ENCODE peak calls at places on chromosome 9, in seven cellular contexts. One of them, this sample, is unnamed.

GRCh38 chr9:127133739-127134167 is 11.3 kb upstream of the ANGPTL2 start:
- ATAC-seq in activated naive CD8-positive, alpha-beta T cell treated with anti-CD3 and anti-CD28 coated beads, Interleukin-2, amount 50 U/mL, for 24 hours: no peak
- ATAC-seq in naive thymus-derived CD8-positive, alpha-beta T cell: no peak
- ATAC-seq in lower lobe of right lung: peak
- ATAC-seq in activated T-cell treated with anti-CD3 and anti-CD28 coated beads, Interleukin-2, amount 50 U/mL, for 72 hours: no peak
- ATAC-seq in natural killer cell: no peak
- ATAC-seq in left lung: peak
- ATAC-seq in this sample: no peak

GRCh38 chr9:108803666-108804065 is 52.1 kb downstream of the ACTL7B start:
- ATAC-seq in activated naive CD8-positive, alpha-beta T cell treated with anti-CD3 and anti-CD28 coated beads, Interleukin-2, amount 50 U/mL, for 24 hours: no peak
- ATAC-seq in naive thymus-derived CD8-positive, alpha-beta T cell: no peak
- ATAC-seq in lower lobe of right lung: no peak
- ATAC-seq in activated T-cell treated with anti-CD3 and anti-CD28 coated beads, Interleukin-2, amount 50 U/mL, for 72 hours: no peak
- ATAC-seq in natural killer cell: no peak
- ATAC-seq in left lung: no peak
- ATAC-seq in this sample: no peak

GRCh38 chr9:4237748-4238511 is 61.9 kb downstream of the GLIS3 start:
- ATAC-seq in activated naive CD8-positive, alpha-beta T cell treated with anti-CD3 and anti-CD28 coated beads, Interleukin-2, amount 50 U/mL, for 24 hours: no peak
- ATAC-seq in naive thymus-derived CD8-positive, alpha-beta T cell: peak
- ATAC-seq in lower lobe of right lung: no peak
- ATAC-seq in activated T-cell treated with anti-CD3 and anti-CD28 coated beads, Interleukin-2, amount 50 U/mL, for 72 hours: peak
- ATAC-seq in natural killer cell: no peak
- ATAC-seq in left lung: no peak
- ATAC-seq in this sample: no peak

GRCh38 chr9:14811844-14812243 is 89.3 kb upstream of the CER1 start:
- ATAC-seq in activated naive CD8-positive, alpha-beta T cell treated with anti-CD3 and anti-CD28 coated beads, Interleukin-2, amount 50 U/mL, for 24 hours: no peak
- ATAC-seq in naive thymus-derived CD8-positive, alpha-beta T cell: no peak
- ATAC-seq in lower lobe of right lung: no peak
- ATAC-seq in activated T-cell treated with anti-CD3 and anti-CD28 coated beads, Interleukin-2, amount 50 U/mL, for 72 hours: peak
- ATAC-seq in natural killer cell: no peak
- ATAC-seq in left lung: no peak
- ATAC-seq in this sample: no peak

GRCh38 chr9:546797-547223 is 294.7 kb upstream of the DMRT1 start:
- ATAC-seq in activated naive CD8-positive, alpha-beta T cell treated with anti-CD3 and anti-CD28 coated beads, Interleukin-2, amount 50 U/mL, for 24 hours: no peak
- ATAC-seq in naive thymus-derived CD8-positive, alpha-beta T cell: no peak
- ATAC-seq in lower lobe of right lung: peak
- ATAC-seq in activated T-cell treated with anti-CD3 and anti-CD28 coated beads, Interleukin-2, amount 50 U/mL, for 72 hours: no peak
- ATAC-seq in natural killer cell: no peak
- ATAC-seq in left lung: peak
- ATAC-seq in this sample: no peak

GRCh38 chr9:112110773-112111106 is 64.4 kb downstream of the SUSD1 start:
- ATAC-seq in activated naive CD8-positive, alpha-beta T cell treated with anti-CD3 and anti-CD28 coated beads, Interleukin-2, amount 50 U/mL, for 24 hours: no peak
- ATAC-seq in naive thymus-derived CD8-positive, alpha-beta T cell: no peak
- ATAC-seq in lower lobe of right lung: no peak
- ATAC-seq in activated T-cell treated with anti-CD3 and anti-CD28 coated beads, Interleukin-2, amount 50 U/mL, for 72 hours: no peak
- ATAC-seq in natural killer cell: no peak
- ATAC-seq in left lung: no peak
- ATAC-seq in this sample: no peak

GRCh38 chr9:108816037-108816436 is 39.7 kb downstream of the ACTL7B start:
- ATAC-seq in activated naive CD8-positive, alpha-beta T cell treated with anti-CD3 and anti-CD28 coated beads, Interleukin-2, amount 50 U/mL, for 24 hours: peak
- ATAC-seq in naive thymus-derived CD8-positive, alpha-beta T cell: no peak
- ATAC-seq in lower lobe of right lung: peak
- ATAC-seq in activated T-cell treated with anti-CD3 and anti-CD28 coated beads, Interleukin-2, amount 50 U/mL, for 72 hours: no peak
- ATAC-seq in natural killer cell: no peak
- ATAC-seq in left lung: no peak
- ATAC-seq in this sample: no peak

GRCh38 chr9:100397867-100398266 is 29.1 kb upstream of the MSANTD3 start:
- ATAC-seq in activated naive CD8-positive, alpha-beta T cell treated with anti-CD3 and anti-CD28 coated beads, Interleukin-2, amount 50 U/mL, for 24 hours: no peak
- ATAC-seq in naive thymus-derived CD8-positive, alpha-beta T cell: no peak
- ATAC-seq in lower lobe of right lung: no peak
- ATAC-seq in activated T-cell treated with anti-CD3 and anti-CD28 coated beads, Interleukin-2, amount 50 U/mL, for 72 hours: no peak
- ATAC-seq in natural killer cell: no peak
- ATAC-seq in left lung: no peak
- ATAC-seq in this sample: no peak

GRCh38 chr9:81146684-81147337 is 542.5 kb downstream of the TLE1 start:
- ATAC-seq in activated naive CD8-positive, alpha-beta T cell treated with anti-CD3 and anti-CD28 coated beads, Interleukin-2, amount 50 U/mL, for 24 hours: no peak
- ATAC-seq in naive thymus-derived CD8-positive, alpha-beta T cell: no peak
- ATAC-seq in lower lobe of right lung: peak
- ATAC-seq in activated T-cell treated with anti-CD3 and anti-CD28 coated beads, Interleukin-2, amount 50 U/mL, for 72 hours: no peak
- ATAC-seq in natural killer cell: no peak
- ATAC-seq in left lung: peak
- ATAC-seq in this sample: no peak

GRCh38 chr9:37925786-37926736 is 22.1 kb upstream of the SLC25A51 start:
- ATAC-seq in activated naive CD8-positive, alpha-beta T cell treated with anti-CD3 and anti-CD28 coated beads, Interleukin-2, amount 50 U/mL, for 24 hours: no peak
- ATAC-seq in naive thymus-derived CD8-positive, alpha-beta T cell: no peak
- ATAC-seq in lower lobe of right lung: peak
- ATAC-seq in activated T-cell treated with anti-CD3 and anti-CD28 coated beads, Interleukin-2, amount 50 U/mL, for 72 hours: no peak
- ATAC-seq in natural killer cell: no peak
- ATAC-seq in left lung: peak
- ATAC-seq in this sample: no peak

GRCh38 chr9:19614294-19614693 is 174.5 kb downstream of the SLC24A2 start:
- ATAC-seq in activated naive CD8-positive, alpha-beta T cell treated with anti-CD3 and anti-CD28 coated beads, Interleukin-2, amount 50 U/mL, for 24 hours: no peak
- ATAC-seq in naive thymus-derived CD8-positive, alpha-beta T cell: no peak
- ATAC-seq in lower lobe of right lung: no peak
- ATAC-seq in activated T-cell treated with anti-CD3 and anti-CD28 coated beads, Interleukin-2, amount 50 U/mL, for 72 hours: no peak
- ATAC-seq in natural killer cell: no peak
- ATAC-seq in left lung: no peak
- ATAC-seq in this sample: no peak

GRCh38 chr9:137269231-137269772 is 8.2 kb upstream of the TOR4A start:
- ATAC-seq in activated naive CD8-positive, alpha-beta T cell treated with anti-CD3 and anti-CD28 coated beads, Interleukin-2, amount 50 U/mL, for 24 hours: no peak
- ATAC-seq in naive thymus-derived CD8-positive, alpha-beta T cell: no peak
- ATAC-seq in lower lobe of right lung: peak
- ATAC-seq in activated T-cell treated with anti-CD3 and anti-CD28 coated beads, Interleukin-2, amount 50 U/mL, for 72 hours: no peak
- ATAC-seq in natural killer cell: peak
- ATAC-seq in left lung: peak
- ATAC-seq in this sample: peak

GRCh38 chr9:32344551-32345182 is 39.8 kb upstream of the ACO1 start:
- ATAC-seq in activated naive CD8-positive, alpha-beta T cell treated with anti-CD3 and anti-CD28 coated beads, Interleukin-2, amount 50 U/mL, for 24 hours: no peak
- ATAC-seq in naive thymus-derived CD8-positive, alpha-beta T cell: no peak
- ATAC-seq in lower lobe of right lung: no peak
- ATAC-seq in activated T-cell treated with anti-CD3 and anti-CD28 coated beads, Interleukin-2, amount 50 U/mL, for 72 hours: peak
- ATAC-seq in natural killer cell: peak
- ATAC-seq in left lung: peak
- ATAC-seq in this sample: peak

GRCh38 chr9:69122391-69123141 is 51.5 kb upstream of the TJP2 start:
- ATAC-seq in activated naive CD8-positive, alpha-beta T cell treated with anti-CD3 and anti-CD28 coated beads, Interleukin-2, amount 50 U/mL, for 24 hours: no peak
- ATAC-seq in naive thymus-derived CD8-positive, alpha-beta T cell: peak
- ATAC-seq in lower lobe of right lung: peak
- ATAC-seq in activated T-cell treated with anti-CD3 and anti-CD28 coated beads, Interleukin-2, amount 50 U/mL, for 72 hours: no peak
- ATAC-seq in natural killer cell: no peak
- ATAC-seq in left lung: peak
- ATAC-seq in this sample: peak

GRCh38 chr9:20781086-20781485 is 97.0 kb downstream of the FOCAD start:
- ATAC-seq in activated naive CD8-positive, alpha-beta T cell treated with anti-CD3 and anti-CD28 coated beads, Interleukin-2, amount 50 U/mL, for 24 hours: no peak
- ATAC-seq in naive thymus-derived CD8-positive, alpha-beta T cell: no peak
- ATAC-seq in lower lobe of right lung: no peak
- ATAC-seq in activated T-cell treated with anti-CD3 and anti-CD28 coated beads, Interleukin-2, amount 50 U/mL, for 72 hours: no peak
- ATAC-seq in natural killer cell: no peak
- ATAC-seq in left lung: no peak
- ATAC-seq in this sample: no peak

GRCh38 chr9:131593936-131594665 is 48.8 kb downstream of the PRRT1B start:
- ATAC-seq in activated naive CD8-positive, alpha-beta T cell treated with anti-CD3 and anti-CD28 coated beads, Interleukin-2, amount 50 U/mL, for 24 hours: no peak
- ATAC-seq in naive thymus-derived CD8-positive, alpha-beta T cell: no peak
- ATAC-seq in lower lobe of right lung: no peak
- ATAC-seq in activated T-cell treated with anti-CD3 and anti-CD28 coated beads, Interleukin-2, amount 50 U/mL, for 72 hours: no peak
- ATAC-seq in natural killer cell: no peak
- ATAC-seq in left lung: no peak
- ATAC-seq in this sample: no peak

GRCh38 chr9:127534250-127534649 is 77.8 kb upstream of the STXBP1 start:
- ATAC-seq in activated naive CD8-positive, alpha-beta T cell treated with anti-CD3 and anti-CD28 coated beads, Interleukin-2, amount 50 U/mL, for 24 hours: peak
- ATAC-seq in naive thymus-derived CD8-positive, alpha-beta T cell: no peak
- ATAC-seq in lower lobe of right lung: no peak
- ATAC-seq in activated T-cell treated with anti-CD3 and anti-CD28 coated beads, Interleukin-2, amount 50 U/mL, for 72 hours: no peak
- ATAC-seq in natural killer cell: no peak
- ATAC-seq in left lung: no peak
- ATAC-seq in this sample: no peak

GRCh38 chr9:107036367-107036766 is 173.4 kb downstream of the ZNF462 start:
- ATAC-seq in activated naive CD8-positive, alpha-beta T cell treated with anti-CD3 and anti-CD28 coated beads, Interleukin-2, amount 50 U/mL, for 24 hours: no peak
- ATAC-seq in naive thymus-derived CD8-positive, alpha-beta T cell: no peak
- ATAC-seq in lower lobe of right lung: no peak
- ATAC-seq in activated T-cell treated with anti-CD3 and anti-CD28 coated beads, Interleukin-2, amount 50 U/mL, for 72 hours: no peak
- ATAC-seq in natural killer cell: no peak
- ATAC-seq in left lung: no peak
- ATAC-seq in this sample: no peak

GRCh38 chr9:19049872-19050636 is 827 bp downstream of the RRAGA start:
- ATAC-seq in activated naive CD8-positive, alpha-beta T cell treated with anti-CD3 and anti-CD28 coated beads, Interleukin-2, amount 50 U/mL, for 24 hours: no peak
- ATAC-seq in naive thymus-derived CD8-positive, alpha-beta T cell: no peak
- ATAC-seq in lower lobe of right lung: peak
- ATAC-seq in activated T-cell treated with anti-CD3 and anti-CD28 coated beads, Interleukin-2, amount 50 U/mL, for 72 hours: no peak
- ATAC-seq in natural killer cell: no peak
- ATAC-seq in left lung: peak
- ATAC-seq in this sample: no peak

GRCh38 chr9:118674942-118675341 is 694.3 kb downstream of the BRINP1 start:
- ATAC-seq in activated naive CD8-positive, alpha-beta T cell treated with anti-CD3 and anti-CD28 coated beads, Interleukin-2, amount 50 U/mL, for 24 hours: no peak
- ATAC-seq in naive thymus-derived CD8-positive, alpha-beta T cell: no peak
- ATAC-seq in lower lobe of right lung: peak
- ATAC-seq in activated T-cell treated with anti-CD3 and anti-CD28 coated beads, Interleukin-2, amount 50 U/mL, for 72 hours: no peak
- ATAC-seq in natural killer cell: no peak
- ATAC-seq in left lung: no peak
- ATAC-seq in this sample: no peak

GRCh38 chr9:36165766-36166149 is 3.4 kb upstream of the CCIN start:
- ATAC-seq in activated naive CD8-positive, alpha-beta T cell treated with anti-CD3 and anti-CD28 coated beads, Interleukin-2, amount 50 U/mL, for 24 hours: no peak
- ATAC-seq in naive thymus-derived CD8-positive, alpha-beta T cell: no peak
- ATAC-seq in lower lobe of right lung: peak
- ATAC-seq in activated T-cell treated with anti-CD3 and anti-CD28 coated beads, Interleukin-2, amount 50 U/mL, for 72 hours: no peak
- ATAC-seq in natural killer cell: no peak
- ATAC-seq in left lung: peak
- ATAC-seq in this sample: no peak

GRCh38 chr9:27499481-27499880 is 24.6 kb upstream of the IFNK start:
- ATAC-seq in activated naive CD8-positive, alpha-beta T cell treated with anti-CD3 and anti-CD28 coated beads, Interleukin-2, amount 50 U/mL, for 24 hours: peak
- ATAC-seq in naive thymus-derived CD8-positive, alpha-beta T cell: no peak
- ATAC-seq in lower lobe of right lung: no peak
- ATAC-seq in activated T-cell treated with anti-CD3 and anti-CD28 coated beads, Interleukin-2, amount 50 U/mL, for 72 hours: peak
- ATAC-seq in natural killer cell: no peak
- ATAC-seq in left lung: no peak
- ATAC-seq in this sample: peak

GRCh38 chr9:96279927-96280326 is 22.0 kb downstream of the HSD17B3 start:
- ATAC-seq in activated naive CD8-positive, alpha-beta T cell treated with anti-CD3 and anti-CD28 coated beads, Interleukin-2, amount 50 U/mL, for 24 hours: no peak
- ATAC-seq in naive thymus-derived CD8-positive, alpha-beta T cell: no peak
- ATAC-seq in lower lobe of right lung: peak
- ATAC-seq in activated T-cell treated with anti-CD3 and anti-CD28 coated beads, Interleukin-2, amount 50 U/mL, for 72 hours: no peak
- ATAC-seq in natural killer cell: no peak
- ATAC-seq in left lung: peak
- ATAC-seq in this sample: peak

GRCh38 chr9:100554935-100555401 is 22.9 kb upstream of the CAVIN4 start:
- ATAC-seq in activated naive CD8-positive, alpha-beta T cell treated with anti-CD3 and anti-CD28 coated beads, Interleukin-2, amount 50 U/mL, for 24 hours: no peak
- ATAC-seq in naive thymus-derived CD8-positive, alpha-beta T cell: no peak
- ATAC-seq in lower lobe of right lung: no peak
- ATAC-seq in activated T-cell treated with anti-CD3 and anti-CD28 coated beads, Interleukin-2, amount 50 U/mL, for 72 hours: no peak
- ATAC-seq in natural killer cell: no peak
- ATAC-seq in left lung: no peak
- ATAC-seq in this sample: no peak

GRCh38 chr9:96392263-96392662 is 8.8 kb upstream of the SLC35D2 start:
- ATAC-seq in activated naive CD8-positive, alpha-beta T cell treated with anti-CD3 and anti-CD28 coated beads, Interleukin-2, amount 50 U/mL, for 24 hours: no peak
- ATAC-seq in naive thymus-derived CD8-positive, alpha-beta T cell: no peak
- ATAC-seq in lower lobe of right lung: no peak
- ATAC-seq in activated T-cell treated with anti-CD3 and anti-CD28 coated beads, Interleukin-2, amount 50 U/mL, for 72 hours: no peak
- ATAC-seq in natural killer cell: no peak
- ATAC-seq in left lung: no peak
- ATAC-seq in this sample: no peak

GRCh38 chr9:134662143-134662876 is 20.7 kb downstream of the COL5A1 start:
- ATAC-seq in activated naive CD8-positive, alpha-beta T cell treated with anti-CD3 and anti-CD28 coated beads, Interleukin-2, amount 50 U/mL, for 24 hours: no peak
- ATAC-seq in naive thymus-derived CD8-positive, alpha-beta T cell: no peak
- ATAC-seq in lower lobe of right lung: peak
- ATAC-seq in activated T-cell treated with anti-CD3 and anti-CD28 coated beads, Interleukin-2, amount 50 U/mL, for 72 hours: no peak
- ATAC-seq in natural killer cell: no peak
- ATAC-seq in left lung: peak
- ATAC-seq in this sample: no peak